ENCODE peak calls at places on chromosomes 3 and 15, in six cellular contexts. C is hepatic stellate cell; S is astrocyte; V is naive thymus-derived CD8-positive, alpha-beta T cell; H is NCI-H1092 treated with DMSO at 0.1 percent for 48 hours; Y is effector memory CD4-positive, alpha-beta T cell. K is an unnamed sample.

GRCh38 chr3:113912551-113913246 is 35.1 kb upstream of the ZDHHC23 start:
- DNase-seq in C (peak), S (peak), V (no peak), H (peak), Y (peak), K (peak)

GRCh38 chr3:184459355-184459754 is 79.5 kb downstream of the CHRD start:
- DNase-seq in C (no peak), S (peak), V (no peak), H (no peak), Y (no peak), K (peak)

GRCh38 chr15:72983812-72984211 is 68.5 kb upstream of the NEO1 start:
- DNase-seq in C (no peak), S (peak), V (no peak), H (no peak), Y (no peak), K (peak)

GRCh38 chr15:59688383-59688887 is 685 bp downstream of the BNIP2 start:
- DNase-seq in C (peak), S (peak), V (no peak), H (no peak), Y (peak), K (peak)

GRCh38 chr15:77504310-77504709 is 83.6 kb downstream of the HMG20A start:
- DNase-seq in C (no peak), S (no peak), V (no peak), H (peak), Y (no peak), K (no peak)

GRCh38 chr3:125633767-125634166 is 38.5 kb upstream of the OSBPL11 start:
- DNase-seq in C (no peak), S (no peak), V (no peak), H (no peak), Y (no peak), K (no peak)

GRCh38 chr3:129796146-129796545 is 97.4 kb downstream of the TMCC1 start:
- DNase-seq in C (no peak), S (no peak), V (no peak), H (no peak), Y (no peak), K (no peak)

GRCh38 chr3:159126261-159127020 is 324.6 kb downstream of the MFSD1 start:
- DNase-seq in C (no peak), S (peak), V (no peak), H (no peak), Y (no peak), K (peak)

K was measured in amniotic epithelial cell.